ENCODE peak calls at places on chromosomes 13 and 19, in ten cellular contexts. J is body of pancreas; V is IMR-90; S is left ventricle myocardium inferior; G is BE2C; T is Panc1; Q is CD8-positive, alpha-beta T cell; L is cardiac muscle cell; D is thoracic aorta; O is PC-9. I is an unnamed sample. For H3K4me1, the result is how much of the 10 kb centered on the place peaks cover.

GRCh38 chr19:58476498-58477015 is 405 bp downstream of the ZNF446 start:
- DNase-seq in Q (no peak), J (no peak), S (no peak), L (peak), O (no peak), D (peak), G (peak), V (no peak), T (no peak), I (no peak)

GRCh38 chr13:44276061-44276460 is 97.6 kb upstream of the SERP2 start:
- DNase-seq in O (no peak), V (no peak), G (no peak), D (no peak), T (no peak), L (no peak), S (no peak), J (no peak), Q (no peak), I (no peak)

GRCh38 chr13:49669735-49670309 is 21.5 kb downstream of the EBPL start:
- DNase-seq in D (no peak), V (peak), T (peak), G (peak), S (no peak), J (peak), Q (no peak), O (no peak), L (peak), I (peak)

GRCh38 chr19:43755256-43755801 is 567 bp upstream of the SMG9 start:
- DNase-seq in S (peak), V (peak), L (peak), G (peak), J (peak), O (peak), D (no peak), Q (peak), T (no peak), I (peak)

GRCh38 chr19:34926361-34926684 is 380 bp upstream of the ZNF30 start:
- DNase-seq in G (no peak), S (no peak), L (no peak), V (no peak), T (no peak), Q (no peak), D (no peak), O (no peak), J (no peak), I (no peak)

GRCh38 chr19:7480222-7480974 is 8.4 kb downstream of the PEX11G start:
- DNase-seq in S (no peak), Q (no peak), O (no peak), V (no peak), D (no peak), J (no peak), L (no peak), T (no peak), G (no peak), I (no peak)

GRCh38 chr19:42658148-42658547 is 63.4 kb upstream of the CEACAM8 start:
- DNase-seq in V (peak), L (no peak), O (no peak), D (no peak), Q (no peak), G (no peak), T (no peak), S (no peak), J (no peak), I (no peak)

GRCh38 chr13:111043575-111043982 is 71.5 kb upstream of the ARHGEF7 start:
- DNase-seq in Q (no peak), J (no peak), D (no peak), O (peak), L (no peak), G (peak), T (no peak), V (no peak), S (peak), I (peak)

GRCh38 chr19:53927745-53928144 is 18.7 kb downstream of the CACNG7 start:
- DNase-seq in S (no peak), L (peak), G (no peak), Q (no peak), T (no peak), J (peak), O (peak), V (peak), D (no peak), I (no peak)

GRCh38 chr13:20825476-20825875 is 51.7 kb upstream of the EEF1AKMT1 start:
- DNase-seq in T (no peak), Q (no peak), L (no peak), O (no peak), D (no peak), J (no peak), G (no peak), S (no peak), V (peak), I (no peak)

GRCh38 chr13:63184693-63185092 is 1769.0 kb upstream of the PCDH20 start:
- DNase-seq in L (peak), G (no peak), Q (no peak), T (no peak), V (peak), D (no peak), O (no peak), J (no peak), S (no peak), I (no peak)

DNA sequence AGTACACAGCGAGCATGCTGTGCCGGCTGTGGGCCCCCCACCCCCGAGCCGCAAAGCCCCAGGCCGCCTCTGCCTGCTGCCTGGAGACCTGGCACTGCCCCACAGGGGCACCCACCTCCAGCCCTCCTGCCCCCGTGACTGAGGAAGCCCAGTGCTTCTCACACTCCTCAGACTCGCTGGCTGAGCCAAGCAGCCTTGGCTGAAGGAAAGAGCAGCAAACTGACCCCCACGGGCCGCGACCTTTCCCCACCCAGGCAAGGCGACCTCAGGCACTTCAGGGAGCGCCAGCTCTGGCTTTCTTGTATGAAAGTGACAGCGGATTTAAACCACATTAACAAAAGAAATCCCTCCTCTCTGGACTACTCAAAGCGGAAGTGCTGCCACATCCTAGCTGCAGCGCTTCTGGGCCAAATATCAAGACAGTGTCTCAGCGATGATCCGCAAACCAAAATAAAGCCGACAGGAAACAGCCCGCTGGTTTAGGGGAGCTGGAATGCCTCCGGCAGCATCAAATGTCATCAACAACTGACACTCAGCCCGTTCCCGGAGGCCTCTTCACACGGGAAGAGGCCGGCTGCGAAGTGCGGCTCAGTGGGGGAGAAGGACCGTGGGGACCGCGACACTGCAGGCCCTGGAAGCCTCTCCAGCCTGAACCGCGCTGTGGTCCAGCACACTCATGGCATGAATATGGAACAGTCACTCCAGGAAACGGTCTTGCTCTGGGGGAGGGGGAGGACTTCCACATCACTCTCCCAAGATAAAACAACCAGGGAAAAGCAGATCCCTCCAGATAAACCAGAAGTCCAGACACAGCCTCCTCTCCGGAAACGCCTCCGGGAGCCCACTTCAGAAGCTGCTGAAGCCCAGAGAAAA is 1.5 kb downstream of the RASA3 start:
- DNase-seq in S (peak), L (peak), V (peak), D (peak), G (peak), T (no peak), Q (peak), J (peak), O (peak), I (peak)
- H3K4me1 ChIP-seq in S (half or more), L (under half), V (under half), D (under half), G (under half), T (under half), Q (half or more), J (under half), O (under half), I (half or more)

GRCh38 chr19:993831-994393 is 6.3 kb upstream of the GRIN3B start:
- DNase-seq in V (no peak), T (no peak), J (no peak), S (no peak), O (no peak), D (no peak), L (no peak), G (no peak), Q (no peak), I (no peak)

GRCh38 chr19:991932-992669 is 8.0 kb downstream of the WDR18 start:
- DNase-seq in J (no peak), D (no peak), L (no peak), Q (no peak), S (no peak), T (no peak), V (no peak), G (peak), O (no peak), I (no peak)

GRCh38 chr19:994516-994915 is 5.7 kb upstream of the GRIN3B start:
- DNase-seq in T (no peak), J (no peak), G (no peak), Q (no peak), O (no peak), L (no peak), D (no peak), V (no peak), S (no peak), I (no peak)

GRCh38 chr19:992670-993055 is 7.6 kb upstream of the GRIN3B start:
- DNase-seq in S (no peak), V (no peak), O (no peak), L (no peak), D (no peak), G (no peak), Q (no peak), J (no peak), T (no peak), I (no peak)

DNA sequence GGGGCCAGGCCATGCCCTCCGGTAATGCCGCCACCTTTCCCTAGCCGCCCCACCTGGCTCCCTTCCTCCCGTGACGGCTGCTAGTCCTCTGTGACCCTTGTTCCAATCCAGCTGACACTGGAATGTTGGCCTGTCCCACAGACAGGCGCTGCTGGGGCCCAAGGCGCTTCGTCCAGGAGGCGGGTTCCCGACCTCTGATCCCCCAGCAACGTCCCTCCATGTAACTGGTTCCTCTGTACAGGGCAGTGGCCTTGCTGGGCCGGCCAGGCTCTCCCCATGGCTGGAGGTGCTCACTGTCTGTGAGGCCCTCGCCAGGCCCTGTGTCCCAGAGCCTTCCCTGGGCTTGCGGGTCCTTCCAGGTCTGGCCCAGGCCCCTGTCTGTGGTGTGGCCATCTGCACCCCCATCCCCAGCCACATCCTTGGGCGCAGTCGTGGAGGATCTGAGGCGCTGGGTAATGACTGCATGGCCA is 6.8 kb upstream of the GRIN3B start:
- DNase-seq in G (no peak), J (no peak), T (no peak), O (no peak), V (no peak), L (no peak), S (no peak), Q (no peak), D (no peak), I (no peak)
- TF ChIP-seq CTCF in G (no peak), J (no peak), T (no peak), O (no peak), V (no peak), L (no peak), S (no peak), Q (no peak), D (no peak), I (no peak)

GRCh38 chr19:13783565-13784500 is 9.6 kb downstream of the C19orf53 start:
- DNase-seq in L (no peak), O (no peak), Q (no peak), V (no peak), T (no peak), D (no peak), G (no peak), S (no peak), J (no peak), I (no peak)
- H3K4me1 ChIP-seq in L (under half), O (under half), Q (under half), V (under half), T (under half), D (under half), G (under half), S (under half), J (under half), I (under half)

DNA sequence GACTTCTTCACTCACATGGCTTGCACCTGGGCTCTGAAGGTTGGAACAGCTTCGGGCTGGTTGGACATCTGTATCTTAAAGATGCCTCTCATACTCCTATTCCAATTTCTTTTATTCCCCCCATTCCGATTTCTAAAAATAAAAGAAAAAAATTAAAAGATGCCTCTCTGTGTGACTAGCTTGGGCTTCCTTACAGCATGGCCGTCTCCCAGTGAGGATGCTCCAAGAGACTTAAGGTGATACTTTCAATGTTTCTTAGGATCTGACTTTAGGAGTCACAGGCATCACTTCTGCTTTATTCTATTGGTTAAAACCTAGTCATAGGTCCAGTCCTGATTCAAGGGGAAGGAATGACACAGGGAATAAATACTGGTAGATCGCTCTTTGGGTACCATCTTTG is 9.9 kb upstream of the SULT2A1 start:
- DNase-seq in V (no peak), O (no peak), J (no peak), G (no peak), S (no peak), T (no peak), L (no peak), Q (no peak), D (no peak), I (no peak)
- TF ChIP-seq CTCF in V (no peak), O (no peak), J (no peak), G (no peak), S (no peak), T (no peak), L (no peak), Q (no peak), D (no peak), I (no peak)

I was measured in heart left ventricle.